ENCODE peak calls at places on chromosomes 16 and 17, in six cellular contexts. Z is IMR-90, K is mesendoderm, P is H9, I is mesenchymal stem cell, B is trophoblast cell. W is an unnamed sample.

GRCh38 chr17:67750067-67750466 is 32.3 kb downstream of the NOL11 start:
- DNase-seq in Z (no peak), K (no peak), P (no peak), I (no peak), B (no peak), W (no peak)

GRCh38 chr16:87570938-87571867 is 31.1 kb upstream of the JPH3 start:
- DNase-seq in Z (peak), K (peak), P (peak), I (peak), B (peak), W (no peak)

GRCh38 chr17:78818152-78818846 is 22.3 kb downstream of the USP36 start:
- DNase-seq in Z (no peak), K (no peak), P (no peak), I (no peak), B (no peak), W (no peak)

GRCh38 chr16:56871172-56871593 is 6.2 kb downstream of the SLC12A3 start:
- DNase-seq in Z (peak), K (no peak), P (no peak), I (peak), B (peak), W (no peak)

GRCh38 chr16:24150282-24150681 is 105.9 kb upstream of the CACNG3 start:
- DNase-seq in Z (no peak), K (no peak), P (no peak), I (no peak), B (no peak), W (no peak)

GRCh38 chr16:88700636-88701482 is 5.3 kb downstream of the RNF166 start:
- DNase-seq in Z (peak), K (no peak), P (no peak), I (peak), B (peak), W (no peak)

GRCh38 chr16:57479422-57480126 is 6.7 kb downstream of the DOK4 start:
- DNase-seq in Z (peak), K (peak), P (peak), I (peak), B (no peak), W (no peak)

GRCh38 chr17:80123791-80124190 is 22.4 kb downstream of the GAA start:
- DNase-seq in Z (peak), K (peak), P (peak), I (no peak), B (peak), W (no peak)

GRCh38 chr17:54840885-54841614 is 59.6 kb upstream of the TOM1L1 start:
- DNase-seq in Z (no peak), K (no peak), P (no peak), I (no peak), B (no peak), W (no peak)

GRCh38 chr16:56226840-56227525 is 35.7 kb downstream of the GNAO1 start:
- DNase-seq in Z (no peak), K (no peak), P (no peak), I (no peak), B (no peak), W (no peak)

GRCh38 chr16:53626816-53627215 is 76.8 kb downstream of the RPGRIP1L start:
- DNase-seq in Z (no peak), K (no peak), P (no peak), I (no peak), B (no peak), W (no peak)

GRCh38 chr17:39867891-39868553 is at the start of gene ZPBP2:
- DNase-seq in Z (no peak), K (no peak), P (peak), I (no peak), B (no peak), W (no peak)

GRCh38 chr16:1401758-1402154 is 12.7 kb downstream of the UNKL start:
- DNase-seq in Z (no peak), K (no peak), P (no peak), I (no peak), B (no peak), W (no peak)

GRCh38 chr16:67666032-67666537 is 465 bp downstream of the ENKD1 start:
- DNase-seq in Z (no peak), K (peak), P (peak), I (peak), B (no peak), W (no peak)

GRCh38 chr17:76495663-76496400 is 5.4 kb downstream of the RHBDF2 start:
- DNase-seq in Z (no peak), K (no peak), P (no peak), I (no peak), B (no peak), W (no peak)

GRCh38 chr17:38702900-38703741 is 2.0 kb upstream of the MLLT6 start:
- DNase-seq in Z (no peak), K (no peak), P (peak), I (peak), B (no peak), W (no peak)

GRCh38 chr16:4937782-4938682 is 1.1 kb upstream of the PPL start:
- DNase-seq in Z (no peak), K (no peak), P (no peak), I (no peak), B (no peak), W (no peak)

GRCh38 chr17:17419621-17420020 is 57.2 kb upstream of the MED9 start:
- DNase-seq in Z (no peak), K (no peak), P (no peak), I (no peak), B (no peak), W (no peak)

GRCh38 chr17:3992370-3992769 is 28.1 kb upstream of the ATP2A3 start:
- DNase-seq in Z (no peak), K (no peak), P (no peak), I (no peak), B (no peak), W (no peak)

GRCh38 chr16:66928702-66929388 is 3.5 kb upstream of the RRAD start:
- DNase-seq in Z (peak), K (peak), P (peak), I (peak), B (no peak), W (no peak)

GRCh38 chr16:17578921-17579876 is 108.4 kb upstream of the XYLT1 start:
- DNase-seq in Z (peak), K (peak), P (peak), I (no peak), B (peak), W (peak)

GRCh38 chr16:81517630-81518438 is 73.2 kb downstream of the CMIP start:
- DNase-seq in Z (peak), K (peak), P (no peak), I (peak), B (peak), W (no peak)

GRCh38 chr16:75304521-75305363 is 53.3 kb upstream of the BCAR1 start:
- DNase-seq in Z (peak), K (peak), P (no peak), I (peak), B (peak), W (no peak)

GRCh38 chr16:15653227-15653626 is 3.2 kb downstream of the NDE1 start:
- DNase-seq in Z (peak), K (peak), P (no peak), I (peak), B (peak), W (no peak)

GRCh38 chr17:78665952-78666920 is 89.0 kb upstream of the DNAH17 start:
- DNase-seq in Z (no peak), K (no peak), P (no peak), I (no peak), B (peak), W (no peak)

GRCh38 chr17:59826741-59827453 is 65.8 kb downstream of the TUBD1 start:
- DNase-seq in Z (no peak), K (no peak), P (no peak), I (no peak), B (no peak), W (no peak)

GRCh38 chr16:75433732-75434413 is 570 bp upstream of the CFDP1 start:
- DNase-seq in Z (peak), K (peak), P (peak), I (peak), B (peak), W (no peak)

GRCh38 chr16:30839523-30840227 is 52.7 kb upstream of the ZNF629 start:
- DNase-seq in Z (no peak), K (no peak), P (no peak), I (no peak), B (peak), W (no peak)

GRCh38 chr17:33854596-33854995 is 400.5 kb upstream of the CCL2 start:
- DNase-seq in Z (no peak), K (no peak), P (no peak), I (no peak), B (no peak), W (no peak)

GRCh38 chr17:45782889-45783592 is 1.1 kb upstream of the CRHR1 start:
- DNase-seq in Z (no peak), K (peak), P (peak), I (peak), B (peak), W (peak)

GRCh38 chr17:49969134-49969759 is at the start of gene DLX4:
- DNase-seq in Z (no peak), K (no peak), P (peak), I (no peak), B (peak), W (no peak)

GRCh38 chr16:9408297-9408696 is 316.9 kb downstream of the HAPSTR1 start:
- DNase-seq in Z (no peak), K (no peak), P (no peak), I (no peak), B (no peak), W (no peak)

GRCh38 chr17:57849163-57849873 is 526 bp downstream of the MRPS23 start:
- DNase-seq in Z (no peak), K (no peak), P (no peak), I (no peak), B (no peak), W (no peak)

GRCh38 chr16:12120331-12120981 is 143.9 kb downstream of the SNX29 start:
- DNase-seq in Z (peak), K (no peak), P (no peak), I (peak), B (no peak), W (no peak)

GRCh38 chr17:46117850-46118696 is 75.2 kb downstream of the KANSL1 start:
- DNase-seq in Z (no peak), K (peak), P (no peak), I (no peak), B (no peak), W (no peak)

GRCh38 chr16:66070140-66070887 is 296.2 kb upstream of the CDH5 start:
- DNase-seq in Z (peak), K (no peak), P (no peak), I (peak), B (no peak), W (no peak)

GRCh38 chr17:61238455-61238933 is 161.1 kb upstream of the TBX2 start:
- DNase-seq in Z (no peak), K (no peak), P (no peak), I (no peak), B (peak), W (no peak)
- H2BK120ac ChIP-seq in Z (peak), K (no peak), P (no peak), I (no peak), B (no peak), W (no peak)

GRCh38 chr16:51592013-51592501 is 441.0 kb upstream of the SALL1 start:
- DNase-seq in Z (no peak), K (no peak), P (no peak), I (no peak), B (no peak), W (no peak)
- H2BK120ac ChIP-seq in Z (no peak), K (no peak), P (no peak), I (no peak), B (no peak), W (no peak)

DNA sequence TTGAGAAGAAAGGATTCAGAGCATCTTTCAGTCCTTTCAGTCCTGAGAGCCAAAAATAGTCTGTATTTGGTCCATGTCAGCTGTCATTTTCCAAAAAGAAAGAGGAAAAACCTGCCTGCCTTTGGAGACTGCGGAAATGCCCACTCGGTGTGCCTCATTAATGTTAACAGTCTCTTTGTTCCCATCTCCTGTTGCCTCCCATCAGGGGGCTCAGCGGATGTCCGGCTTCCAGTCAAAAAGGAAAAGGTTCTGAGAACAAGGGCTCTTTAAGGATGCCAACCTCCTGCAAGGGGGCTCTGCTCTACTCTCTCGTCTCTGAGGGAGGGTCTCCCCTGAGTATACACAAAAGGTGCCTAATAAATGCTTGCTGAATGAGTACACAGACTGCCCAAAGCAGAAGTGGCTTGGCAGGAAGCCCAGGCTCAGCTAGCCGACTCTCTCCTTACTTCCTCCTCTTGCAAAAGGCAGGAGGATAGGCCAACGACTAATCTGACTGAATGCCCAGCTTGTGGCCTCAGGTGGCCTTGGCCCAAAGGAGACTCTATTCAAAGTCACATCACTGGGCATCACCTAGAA is 17.3 kb downstream of the TRAF4 start:
- DNase-seq in Z (peak), K (peak), P (peak), I (peak), B (no peak), W (no peak)
- H2BK120ac ChIP-seq in Z (no peak), K (no peak), P (no peak), I (no peak), B (no peak), W (no peak)

DNA sequence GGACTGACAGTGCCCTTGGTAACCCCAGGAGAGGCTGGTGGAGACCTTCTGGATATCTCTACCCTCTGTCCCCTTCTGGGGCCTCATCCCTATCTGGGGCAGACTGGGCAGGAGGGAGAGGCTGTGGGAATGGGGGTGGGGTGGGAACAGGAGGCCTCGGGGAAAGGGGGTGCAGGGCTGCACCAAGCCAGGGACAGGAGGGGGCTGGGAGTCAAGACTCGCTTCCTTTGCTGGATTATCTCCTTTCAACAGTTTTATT is 24.8 kb downstream of the G6PC3 start:
- DNase-seq in Z (no peak), K (no peak), P (no peak), I (no peak), B (no peak), W (no peak)
- H2BK120ac ChIP-seq in Z (peak), K (peak), P (no peak), I (peak), B (peak), W (no peak)

GRCh38 chr17:74968361-74968780 is 4.2 kb downstream of the HID1 start:
- DNase-seq in Z (no peak), K (no peak), P (no peak), I (no peak), B (peak), W (no peak)
- H2BK120ac ChIP-seq in Z (no peak), K (no peak), P (no peak), I (no peak), B (peak), W (no peak)